ENCODE peak calls at places on chromosome 19, in four cellular contexts. U is nephron progenitor cell, T is mesothelial cell of epicardium, Y is cardiac muscle cell. I is an unnamed sample.

GRCh38 chr19:53511933-53512374 is 26.0 kb upstream of the ZNF331 start:
- DNase-seq in U (peak; percentile 62), T (peak; percentile 72), Y (peak; percentile 69), I (peak; percentile 53)

GRCh38 chr19:18208098-18208951 is 4.5 kb upstream of the RAB3A start:
- DNase-seq in U (peak; percentile 58), T (no peak), Y (peak; percentile 87), I (no peak)

GRCh38 chr19:28424662-28425430 is 788.1 kb downstream of the UQCRFS1 start:
- DNase-seq in U (no peak), T (no peak), Y (peak; percentile 10), I (no peak)

GRCh38 chr19:16628984-16629691 is 1.1 kb upstream of the MED26 start:
- DNase-seq in U (peak; percentile 32), T (peak; percentile 41), Y (peak; percentile 70), I (no peak)

GRCh38 chr19:13788991-13789390 is 6.3 kb upstream of the ZSWIM4 start:
- DNase-seq in U (no peak), T (no peak), Y (peak; percentile 86), I (no peak)

GRCh38 chr19:53594811-53595509 is 36.8 kb upstream of the DPRX start:
- DNase-seq in U (no peak), T (no peak), Y (no peak), I (no peak)

GRCh38 chr19:8665468-8666213 is 33.0 kb downstream of the ACTL9 start:
- DNase-seq in U (no peak), T (no peak), Y (no peak), I (no peak)

GRCh38 chr19:7916137-7916907 is 1.7 kb downstream of the TGFBR3L start:
- DNase-seq in U (peak; percentile 65), T (peak; percentile 51), Y (no peak), I (peak; percentile 52)

GRCh38 chr19:45581576-45581975 is 3.0 kb downstream of the OPA3 start:
- DNase-seq in U (no peak), T (no peak), Y (no peak), I (no peak)

GRCh38 chr19:14544977-14545715 is 15.8 kb downstream of the TECR start:
- DNase-seq in U (no peak), T (no peak), Y (no peak), I (no peak)

GRCh38 chr19:1266116-1266817 is 2.9 kb upstream of the CIRBP start:
- DNase-seq in U (peak; percentile 86), T (peak; percentile 80), Y (peak; percentile 87), I (peak; percentile 90)

GRCh38 chr19:38532939-38533338 is 84.8 kb downstream of the MAP4K1 start:
- DNase-seq in U (no peak), T (no peak), Y (no peak), I (no peak)

GRCh38 chr19:16571689-16572331 is 405 bp downstream of the SLC35E1 start:
- DNase-seq in U (no peak), T (peak; percentile 60), Y (peak; percentile 20), I (no peak)

GRCh38 chr19:40742477-40742876 is 7.8 kb downstream of the ACTMAP start:
- DNase-seq in U (no peak), T (no peak), Y (no peak), I (no peak)

GRCh38 chr19:40743926-40744325 is 6.4 kb downstream of the ACTMAP start:
- DNase-seq in U (no peak), T (no peak), Y (no peak), I (no peak)

GRCh38 chr19:40745402-40745780 is 4.9 kb downstream of the ACTMAP start:
- DNase-seq in U (no peak), T (no peak), Y (peak; percentile 86), I (no peak)

GRCh38 chr19:40747536-40747935 is 2.7 kb downstream of the ACTMAP start:
- DNase-seq in U (no peak), T (no peak), Y (no peak), I (no peak)

DNA sequence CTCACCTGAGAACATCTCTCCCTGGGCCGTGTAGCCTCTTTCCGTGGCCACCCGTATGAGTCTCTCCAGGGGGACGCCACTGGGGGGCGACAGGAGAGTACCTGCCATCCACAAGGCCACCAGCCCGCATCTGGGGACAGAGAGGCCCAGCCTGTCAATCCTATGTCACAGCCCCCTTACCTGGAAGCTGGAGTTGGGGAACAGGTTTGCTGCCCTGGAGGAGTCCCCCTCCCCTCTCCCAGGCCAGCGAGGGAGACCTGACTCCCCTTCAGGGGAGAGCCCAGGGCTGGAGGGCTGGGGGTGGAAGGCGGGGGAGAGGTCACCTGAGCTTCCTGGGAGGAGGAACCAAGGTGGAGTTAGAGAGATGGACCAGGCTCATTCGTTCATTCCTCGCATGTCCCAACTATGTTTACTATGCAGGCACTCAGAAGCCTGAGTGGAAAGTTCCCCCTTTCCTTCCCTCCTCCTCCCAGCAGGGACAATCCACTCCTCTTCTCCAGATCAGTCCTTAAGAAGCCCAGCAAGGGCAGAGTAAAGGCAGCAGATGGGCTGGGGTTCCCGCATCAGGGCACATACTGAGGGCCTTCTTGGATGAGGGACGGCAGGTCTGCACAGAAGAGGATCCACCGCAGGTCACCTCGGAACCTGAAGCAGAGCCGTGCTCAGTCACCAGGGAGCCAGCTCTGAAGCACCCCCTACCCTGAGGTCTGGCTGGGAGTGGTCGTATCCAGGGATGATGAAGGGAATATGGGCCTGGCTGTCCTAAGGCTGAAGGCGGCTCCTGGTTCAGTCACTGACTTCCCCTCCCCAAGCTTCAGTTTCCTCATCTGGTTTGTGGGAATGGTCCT is 5.5 kb downstream of the ACTMAP start:
- DNase-seq in U (no peak), T (no peak), Y (no peak), I (no peak)
- TF ChIP-seq CTCF in U (no peak), T (no peak), Y (no peak), I (no peak)

GRCh38 chr19:4609878-4610511 is 29.3 kb upstream of the TNFAIP8L1 start:
- DNase-seq in U (peak; percentile 30), T (no peak), Y (no peak), I (peak; percentile 52)

GRCh38 chr19:4606181-4606580 is 33.1 kb upstream of the TNFAIP8L1 start:
- DNase-seq in U (no peak), T (no peak), Y (no peak), I (no peak)

GRCh38 chr19:4604912-4605311 is 34.4 kb upstream of the TNFAIP8L1 start:
- DNase-seq in U (no peak), T (no peak), Y (no peak), I (no peak)

GRCh38 chr19:4602915-4603314 is 36.4 kb upstream of the TNFAIP8L1 start:
- DNase-seq in U (no peak), T (no peak), Y (no peak), I (no peak)

DNA sequence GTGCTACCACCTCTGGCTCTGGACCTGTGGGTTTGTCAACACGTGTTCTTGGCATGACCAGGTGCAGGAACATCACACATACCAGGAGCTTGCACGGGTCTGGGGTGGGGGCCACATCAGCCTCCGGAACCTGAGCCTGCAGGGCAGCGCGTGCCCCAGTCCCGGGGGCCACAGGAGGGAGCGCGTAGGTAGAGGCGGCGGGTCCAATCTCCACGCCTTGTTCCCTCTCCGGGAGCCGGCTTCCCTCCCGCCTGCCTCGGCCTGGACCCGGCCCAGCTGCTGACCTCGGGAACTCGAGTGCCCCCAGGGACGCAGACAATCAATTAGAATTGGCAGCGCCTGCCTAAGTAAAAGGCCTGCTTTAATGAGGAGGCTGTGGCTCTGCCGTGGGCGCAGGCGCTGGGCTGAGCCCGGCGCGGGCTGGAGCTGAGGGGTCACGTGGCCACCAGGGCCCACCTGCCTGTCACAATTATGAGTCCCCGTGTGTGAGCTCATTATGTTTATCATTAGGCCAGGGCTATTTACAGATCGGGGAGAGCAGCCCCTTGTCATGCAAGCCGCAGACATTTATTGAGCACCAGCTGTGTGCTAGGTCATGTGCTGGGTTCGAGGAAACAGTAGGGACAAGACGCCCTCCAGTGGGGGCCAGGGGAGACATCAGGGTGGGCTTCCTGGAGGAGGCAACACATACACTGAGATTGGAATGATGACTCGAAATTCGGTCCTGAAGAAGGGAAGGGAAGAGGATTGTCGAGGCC is 32.2 kb upstream of the TNFAIP8L1 start:
- DNase-seq in U (peak; percentile 88), T (no peak), Y (peak; percentile 62), I (no peak)
- TF ChIP-seq CTCF in U (no peak), T (no peak), Y (no peak), I (no peak)

GRCh38 chr19:46639356-46640061 is 3.5 kb upstream of the GNG8 start:
- DNase-seq in U (peak; percentile 71), T (peak; percentile 83), Y (peak; percentile 95), I (peak; percentile 90)
- TF ChIP-seq CTCF in U (no peak), T (no peak), Y (no peak), I (no peak)

GRCh38 chr19:47226426-47227346 is 4.3 kb downstream of the BBC3 start:
- DNase-seq in U (no peak), T (no peak), Y (peak; percentile 80), I (peak; percentile 90)
- TF ChIP-seq CTCF in U (no peak), T (no peak), Y (no peak), I (no peak)

DNA sequence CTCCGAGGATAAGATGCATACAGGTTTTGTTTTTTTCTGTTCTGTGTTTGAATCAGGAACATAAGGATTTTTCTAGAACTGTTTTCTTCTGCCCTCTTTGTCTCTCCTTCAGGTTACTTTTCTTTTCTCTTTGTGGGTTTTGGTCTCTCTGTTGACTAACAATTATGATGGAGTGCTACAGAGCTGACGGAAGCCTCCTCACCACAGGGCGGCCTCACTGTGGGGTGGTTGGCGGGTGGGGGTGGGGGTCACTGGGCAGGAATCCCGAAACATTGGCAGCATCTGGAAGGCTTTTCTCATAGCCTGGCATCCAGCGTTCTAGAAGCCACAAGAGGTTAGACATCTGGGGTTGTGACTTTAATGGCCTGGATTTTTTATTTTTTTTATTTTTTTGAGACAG is 12.0 kb upstream of the MATK start:
- DNase-seq in U (no peak), T (no peak), Y (no peak), I (no peak)
- TF ChIP-seq CTCF in U (no peak), T (no peak), Y (no peak), I (no peak)

DNA sequence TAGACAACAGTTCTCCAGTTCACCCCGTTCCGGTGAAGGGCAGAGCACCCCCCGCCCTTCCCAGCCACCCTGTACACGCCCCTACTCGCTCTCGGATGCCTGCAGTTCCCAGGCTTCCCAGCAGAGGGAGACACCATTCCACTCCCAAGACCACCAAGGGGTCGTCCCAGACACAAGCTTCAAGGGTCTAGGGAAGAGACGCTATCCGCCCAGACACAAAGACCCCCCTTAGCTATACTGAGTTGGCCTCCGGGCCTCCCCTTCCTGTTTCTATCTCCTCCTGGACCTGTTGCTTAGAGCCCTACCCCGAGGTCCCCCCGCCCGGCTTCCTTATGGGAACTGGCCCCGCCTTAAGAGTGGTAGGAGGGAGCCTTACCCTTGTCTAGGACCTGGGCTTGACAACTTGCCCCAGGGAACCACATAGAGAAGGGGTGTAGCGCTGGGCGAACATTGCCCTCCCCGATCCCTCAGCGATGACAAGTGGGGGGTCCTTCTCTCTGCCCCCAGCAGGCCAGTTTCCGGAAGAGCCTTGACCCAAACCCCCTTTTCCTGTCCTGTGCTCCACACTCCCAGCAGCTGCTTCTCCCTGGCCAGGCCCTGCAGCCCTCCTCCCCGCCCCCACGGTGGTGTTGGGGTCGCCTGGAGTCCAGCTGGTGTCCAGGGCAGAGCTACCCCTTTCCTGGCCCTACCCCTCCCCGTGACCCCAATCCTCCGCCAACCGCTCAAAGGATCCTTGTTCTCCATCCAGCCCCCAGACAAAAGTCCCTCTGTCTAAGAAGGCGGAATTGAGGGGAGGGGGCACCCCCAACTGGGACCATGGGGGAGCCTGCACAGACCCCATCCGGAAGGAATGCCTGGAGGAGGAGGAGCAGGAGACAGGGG is 726 bp upstream of the FXYD3 start:
- DNase-seq in U (peak; percentile 94), T (peak; percentile 93), Y (peak; percentile 71), I (no peak)
- TF ChIP-seq CTCF in U (peak; percentile 96), T (peak; percentile 91), Y (peak; percentile 100), I (peak; percentile 97)

I was measured in CD14-positive monocyte.